ENCODE peak calls at places on chromosomes 4 and X, in five cellular contexts. I is SK-MEL-5, R is mesenchymal stem cell, D is nucleus accumbens, A is thoracic aorta. V is an unnamed sample.

GRCh38 chr4:186712690-186713089 is 11.0 kb downstream of the FAT1 start:
- DNase-seq in I (no peak), R (no peak), D (no peak), A (no peak), V (no peak)

GRCh38 chrX:10502961-10503360 is 117.4 kb downstream of the MID1 start:
- DNase-seq in I (no peak), R (no peak), D (no peak), A (no peak), V (no peak)

GRCh38 chrX:49919617-49920016 is 2.8 kb upstream of the CLCN5 start:
- DNase-seq in I (peak), R (peak), D (no peak), A (no peak), V (no peak)

GRCh38 chr4:11625206-11625605 is 196.5 kb upstream of the HS3ST1 start:
- DNase-seq in I (no peak), R (no peak), D (no peak), A (no peak), V (no peak)

GRCh38 chr4:55075376-55075775 is 50.0 kb downstream of the KDR start:
- DNase-seq in I (no peak), R (no peak), D (no peak), A (no peak), V (no peak)

GRCh38 chr4:61693520-61693919 is 493.4 kb downstream of the ADGRL3 start:
- DNase-seq in I (no peak), R (no peak), D (no peak), A (no peak), V (no peak)

GRCh38 chr4:82515705-82516104 is 46.1 kb downstream of the TMEM150C start:
- DNase-seq in I (peak), R (peak), D (peak), A (no peak), V (peak)

GRCh38 chr4:3031357-3032064 is 42.8 kb downstream of the HTT-AS start:
- DNase-seq in I (no peak), R (no peak), D (no peak), A (no peak), V (no peak)

V was measured in COLO829.